ENCODE peak calls at places on chromosomes 1 and 21, in four cellular contexts. One of them, this sample, is unnamed.

GRCh38 chr1:55057956-55058298 is 18.6 kb downstream of the PCSK9 start:
- DNase-seq in lung: no peak
- DNase-seq in esophagus squamous epithelium: no peak
- DNase-seq in CD8-positive, alpha-beta T cell: no peak
- DNase-seq in this sample: no peak

GRCh38 chr21:27532081-27532480 is 565.2 kb upstream of the ADAMTS5 start:
- DNase-seq in lung: no peak
- DNase-seq in esophagus squamous epithelium: no peak
- DNase-seq in CD8-positive, alpha-beta T cell: no peak
- DNase-seq in this sample: no peak

GRCh38 chr1:5713101-5713820 is 279.0 kb downstream of the NPHP4 start:
- DNase-seq in lung: no peak
- DNase-seq in esophagus squamous epithelium: no peak
- DNase-seq in CD8-positive, alpha-beta T cell: no peak
- DNase-seq in this sample: no peak

GRCh38 chr1:154192476-154192875 is 576 bp upstream of the TPM3 start:
- DNase-seq in lung: no peak
- DNase-seq in esophagus squamous epithelium: no peak
- DNase-seq in CD8-positive, alpha-beta T cell: no peak
- DNase-seq in this sample: no peak

GRCh38 chr1:192573499-192573898 is 2.1 kb upstream of the RGS1 start:
- DNase-seq in lung: no peak
- DNase-seq in esophagus squamous epithelium: no peak
- DNase-seq in CD8-positive, alpha-beta T cell: no peak
- DNase-seq in this sample: no peak

GRCh38 chr21:35198004-35198403 is 148.9 kb upstream of the RUNX1 start:
- DNase-seq in lung: no peak
- DNase-seq in esophagus squamous epithelium: no peak
- DNase-seq in CD8-positive, alpha-beta T cell: no peak
- DNase-seq in this sample: no peak

GRCh38 chr1:232856556-232856955 is 51.3 kb downstream of the MAP10 start:
- DNase-seq in lung: no peak
- DNase-seq in esophagus squamous epithelium: no peak
- DNase-seq in CD8-positive, alpha-beta T cell: no peak
- DNase-seq in this sample: no peak

GRCh38 chr1:59484090-59484489 is 187.2 kb downstream of the FGGY start:
- DNase-seq in lung: no peak
- DNase-seq in esophagus squamous epithelium: no peak
- DNase-seq in CD8-positive, alpha-beta T cell: no peak
- DNase-seq in this sample: no peak

GRCh38 chr1:66769512-66770229 is 17.4 kb downstream of the DYNLT5 start:
- DNase-seq in lung: no peak
- DNase-seq in esophagus squamous epithelium: no peak
- DNase-seq in CD8-positive, alpha-beta T cell: no peak
- DNase-seq in this sample: no peak

GRCh38 chr21:22421416-22422190 is 1423.4 kb downstream of the NCAM2 start:
- DNase-seq in lung: no peak
- DNase-seq in esophagus squamous epithelium: no peak
- DNase-seq in CD8-positive, alpha-beta T cell: no peak
- DNase-seq in this sample: no peak

GRCh38 chr1:179825201-179825600 is 52.4 kb downstream of the TOR1AIP2 start:
- DNase-seq in lung: no peak
- DNase-seq in esophagus squamous epithelium: no peak
- DNase-seq in CD8-positive, alpha-beta T cell: no peak
- DNase-seq in this sample: no peak

GRCh38 chr1:218938259-218938658 is 235.4 kb upstream of the LYPLAL1 start:
- DNase-seq in lung: no peak
- DNase-seq in esophagus squamous epithelium: no peak
- DNase-seq in CD8-positive, alpha-beta T cell: no peak
- DNase-seq in this sample: no peak

GRCh38 chr21:37071561-37072238 is 1.2 kb downstream of the PIGP start:
- DNase-seq in lung: peak; percentile 57
- DNase-seq in esophagus squamous epithelium: no peak
- DNase-seq in CD8-positive, alpha-beta T cell: no peak
- DNase-seq in this sample: no peak

GRCh38 chr21:25960423-25960822 is 210.1 kb downstream of the APP start:
- DNase-seq in lung: no peak
- DNase-seq in esophagus squamous epithelium: no peak
- DNase-seq in CD8-positive, alpha-beta T cell: no peak
- DNase-seq in this sample: no peak

GRCh38 chr1:155648207-155649147 is 38.5 kb downstream of the MSTO1 start:
- DNase-seq in lung: peak; percentile 49
- DNase-seq in esophagus squamous epithelium: no peak
- DNase-seq in CD8-positive, alpha-beta T cell: no peak
- DNase-seq in this sample: peak; percentile 74

GRCh38 chr1:183942933-183943693 is 94.4 kb downstream of the COLGALT2 start:
- DNase-seq in lung: no peak
- DNase-seq in esophagus squamous epithelium: no peak
- DNase-seq in CD8-positive, alpha-beta T cell: no peak
- DNase-seq in this sample: no peak

GRCh38 chr1:47224676-47225399 is 7.2 kb downstream of the TAL1 start:
- DNase-seq in lung: no peak
- DNase-seq in esophagus squamous epithelium: no peak
- DNase-seq in CD8-positive, alpha-beta T cell: no peak
- DNase-seq in this sample: no peak
- H3K4me3 ChIP-seq in lung: no peak overlapping the region
- H3K4me3 ChIP-seq in esophagus squamous epithelium: peak overlapping the region; percentile 64
- H3K4me3 ChIP-seq in CD8-positive, alpha-beta T cell: no peak overlapping the region
- H3K4me3 ChIP-seq in this sample: no peak overlapping the region

GRCh38 chr1:2232916-2233438 is 4.9 kb downstream of the SKI start:
- DNase-seq in lung: no peak
- DNase-seq in esophagus squamous epithelium: no peak
- DNase-seq in CD8-positive, alpha-beta T cell: no peak
- DNase-seq in this sample: no peak

GRCh38 chr1:2230781-2231666 is 2.9 kb downstream of the SKI start:
- DNase-seq in lung: no peak
- DNase-seq in esophagus squamous epithelium: no peak
- DNase-seq in CD8-positive, alpha-beta T cell: peak; percentile 37
- DNase-seq in this sample: no peak

GRCh38 chr1:2229921-2230700 is 2.0 kb downstream of the SKI start:
- DNase-seq in lung: no peak
- DNase-seq in esophagus squamous epithelium: no peak
- DNase-seq in CD8-positive, alpha-beta T cell: no peak
- DNase-seq in this sample: no peak

GRCh38 chr1:2232255-2232915 is 4.3 kb downstream of the SKI start:
- DNase-seq in lung: no peak
- DNase-seq in esophagus squamous epithelium: no peak
- DNase-seq in CD8-positive, alpha-beta T cell: no peak
- DNase-seq in this sample: no peak

GRCh38 chr1:2231667-2232254 is 3.6 kb downstream of the SKI start:
- DNase-seq in lung: peak; percentile 89
- DNase-seq in esophagus squamous epithelium: no peak
- DNase-seq in CD8-positive, alpha-beta T cell: peak; percentile 57
- DNase-seq in this sample: no peak
- H3K4me3 ChIP-seq in lung: peak overlapping the region; percentile 41
- H3K4me3 ChIP-seq in esophagus squamous epithelium: peak overlapping the region; percentile 77
- H3K4me3 ChIP-seq in CD8-positive, alpha-beta T cell: peak overlapping the region; percentile 82
- H3K4me3 ChIP-seq in this sample: peak overlapping the region; percentile 71

GRCh38 chr1:84021822-84022221 is 22.9 kb upstream of the TTLL7 start:
- DNase-seq in lung: no peak
- DNase-seq in esophagus squamous epithelium: no peak
- DNase-seq in CD8-positive, alpha-beta T cell: no peak
- DNase-seq in this sample: no peak
- H3K4me3 ChIP-seq in lung: no peak overlapping the region
- H3K4me3 ChIP-seq in esophagus squamous epithelium: no peak overlapping the region
- H3K4me3 ChIP-seq in CD8-positive, alpha-beta T cell: no peak overlapping the region
- H3K4me3 ChIP-seq in this sample: no peak overlapping the region

DNA sequence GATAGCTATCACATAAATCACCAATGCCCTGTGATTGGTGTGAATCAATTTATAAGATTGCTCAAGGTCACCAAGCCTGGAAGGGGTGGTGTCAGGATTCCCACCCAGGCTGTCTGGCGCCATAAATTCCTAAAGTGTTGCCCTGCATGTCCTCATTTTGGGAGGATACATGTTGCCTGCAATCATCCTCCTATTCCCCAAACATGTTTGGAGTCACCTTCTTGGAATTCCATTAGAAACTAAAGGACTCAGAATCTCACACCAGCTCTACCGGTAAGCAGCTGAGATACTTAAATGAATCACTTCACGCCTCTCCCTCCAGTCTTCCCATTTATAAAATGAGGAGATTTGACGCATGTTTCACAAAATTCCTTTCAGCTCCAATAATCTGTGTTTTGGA is 54.1 kb upstream of the SLC45A1 start:
- DNase-seq in lung: no peak
- DNase-seq in esophagus squamous epithelium: no peak
- DNase-seq in CD8-positive, alpha-beta T cell: no peak
- DNase-seq in this sample: no peak
- H3K4me3 ChIP-seq in lung: no peak overlapping the region
- H3K4me3 ChIP-seq in esophagus squamous epithelium: no peak overlapping the region
- H3K4me3 ChIP-seq in CD8-positive, alpha-beta T cell: no peak overlapping the region
- H3K4me3 ChIP-seq in this sample: no peak overlapping the region

GRCh38 chr1:21652101-21652936 is 16.8 kb downstream of the RAP1GAP start:
- DNase-seq in lung: no peak
- DNase-seq in esophagus squamous epithelium: no peak
- DNase-seq in CD8-positive, alpha-beta T cell: no peak
- DNase-seq in this sample: no peak
- H3K4me3 ChIP-seq in lung: no peak overlapping the region
- H3K4me3 ChIP-seq in esophagus squamous epithelium: peak overlapping the region; percentile 70
- H3K4me3 ChIP-seq in CD8-positive, alpha-beta T cell: no peak overlapping the region
- H3K4me3 ChIP-seq in this sample: no peak overlapping the region